ENCODE peak calls at places on chromosomes 11 and 22, in five cellular contexts. G is upper lobe of right lung; R is spleen; F is aorta; P is effector memory CD4-positive, alpha-beta T cell. M is an unnamed sample.

GRCh38 chr22:30582051-30582450 is 7.6 kb upstream of the GAL3ST1 start:
- DNase-seq in G (no peak), R (no peak), F (no peak), P (no peak), M (no peak)

GRCh38 chr11:110991621-110992355 is 253.7 kb upstream of the POU2AF2 start:
- DNase-seq in G (no peak), R (no peak), F (no peak), P (no peak), M (no peak)

GRCh38 chr11:128336203-128336602 is 251.2 kb downstream of the ETS1 start:
- DNase-seq in G (no peak), R (peak; percentile 88), F (peak; percentile 83), P (no peak), M (no peak)

GRCh38 chr11:36057372-36058045 is 113.6 kb downstream of the LDLRAD3 start:
- DNase-seq in G (no peak), R (no peak), F (no peak), P (no peak), M (no peak)

GRCh38 chr11:103464420-103464819 is 355.2 kb downstream of the DYNC2H1 start:
- DNase-seq in G (no peak), R (no peak), F (no peak), P (no peak), M (no peak)

GRCh38 chr11:76670475-76671235 is at the start of gene LRRC32:
- DNase-seq in G (peak; percentile 79), R (peak; percentile 89), F (peak; percentile 91), P (no peak), M (no peak)

GRCh38 chr22:42490244-42490832 is 29.3 kb downstream of the RRP7A start:
- DNase-seq in G (no peak), R (peak; percentile 19), F (no peak), P (no peak), M (no peak)

GRCh38 chr22:36682835-36683234 is 20.7 kb downstream of the CACNG2 start:
- DNase-seq in G (no peak), R (no peak), F (no peak), P (no peak), M (no peak)

GRCh38 chr22:33883561-33883960 is 36.7 kb downstream of the LARGE1 start:
- DNase-seq in G (no peak), R (no peak), F (no peak), P (no peak), M (no peak)

GRCh38 chr11:129283141-129283540 is 91.0 kb upstream of the ARHGAP32 start:
- DNase-seq in G (no peak), R (no peak), F (no peak), P (no peak), M (no peak)

GRCh38 chr22:37401861-37402506 is 25.3 kb downstream of the ELFN2 start:
- DNase-seq in G (no peak), R (no peak), F (no peak), P (no peak), M (no peak)

GRCh38 chr22:43446037-43446803 is 34.4 kb downstream of the MPPED1 start:
- DNase-seq in G (peak; percentile 36), R (peak; percentile 15), F (no peak), P (no peak), M (no peak)

GRCh38 chr11:85955531-85955930 is 100.3 kb downstream of the CCDC83 start:
- DNase-seq in G (no peak), R (no peak), F (no peak), P (no peak), M (no peak)

GRCh38 chr22:32686354-32686753 is 115.2 kb upstream of the TIMP3 start:
- DNase-seq in G (no peak), R (no peak), F (no peak), P (no peak), M (no peak)

GRCh38 chr11:126595560-126595959 is 240.1 kb downstream of the ST3GAL4 start:
- DNase-seq in G (no peak), R (peak; percentile 32), F (peak; percentile 26), P (no peak), M (no peak)

GRCh38 chr11:5336331-5336730 is 7.0 kb downstream of the OR51B5 start:
- DNase-seq in G (no peak), R (no peak), F (no peak), P (no peak), M (no peak)

GRCh38 chr11:66106786-66107599 is 36.9 kb downstream of the PACS1 start:
- DNase-seq in G (no peak), R (no peak), F (no peak), P (no peak), M (no peak)

GRCh38 chr11:2940930-2941821 is 12.0 kb upstream of the PHLDA2 start:
- DNase-seq in G (peak; percentile 64), R (peak; percentile 74), F (no peak), P (no peak), M (no peak)

GRCh38 chr11:23233075-23233474 is 372.8 kb upstream of the CCDC179 start:
- DNase-seq in G (no peak), R (no peak), F (no peak), P (no peak), M (no peak)

GRCh38 chr11:112697371-112697770 is 263.8 kb upstream of the NCAM1 start:
- DNase-seq in G (no peak), R (no peak), F (no peak), P (no peak), M (no peak)

GRCh38 chr11:126053340-126054286 is 9.1 kb downstream of the CDON start:
- DNase-seq in G (no peak), R (no peak), F (no peak), P (no peak), M (no peak)

GRCh38 chr11:77381749-77382693 is 80.5 kb upstream of the GDPD4 start:
- DNase-seq in G (no peak), R (no peak), F (no peak), P (no peak), M (no peak)

GRCh38 chr22:31173386-31174145 is 13.6 kb downstream of the RNF185 start:
- DNase-seq in G (no peak), R (no peak), F (no peak), P (no peak), M (no peak)

GRCh38 chr11:39174965-39175364 is 2284.5 kb downstream of the LRRC4C start:
- DNase-seq in G (no peak), R (no peak), F (no peak), P (no peak), M (no peak)

DNA sequence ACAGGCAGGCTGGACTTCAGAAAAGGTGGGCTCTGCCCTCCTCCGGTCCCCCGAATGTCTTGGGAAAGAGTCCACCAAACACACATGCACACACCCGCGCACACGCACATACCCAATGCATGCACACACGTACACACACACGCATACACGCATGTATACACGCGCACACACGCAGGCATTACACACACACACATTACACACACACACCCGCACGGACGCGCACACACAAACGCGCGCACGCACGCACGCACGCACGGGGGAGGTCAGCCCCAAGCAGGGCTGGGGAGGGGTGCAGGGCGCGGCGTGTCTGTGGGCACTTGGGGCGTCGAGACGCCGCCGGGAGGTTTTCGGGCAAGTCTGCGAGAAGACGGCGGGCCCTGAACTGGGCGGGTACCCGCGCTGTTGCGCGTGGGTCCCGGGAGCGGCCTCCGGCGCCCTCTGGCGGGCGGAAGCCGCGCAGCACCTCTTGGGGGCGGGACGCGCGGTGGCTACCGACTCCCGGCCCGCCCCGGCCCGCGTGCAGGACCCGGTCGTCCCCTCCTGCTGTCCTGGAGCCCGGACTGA is 3.5 kb downstream of the SEPTIN5 start:
- DNase-seq in G (peak; percentile 89), R (peak; percentile 96), F (peak; percentile 95), P (peak; percentile 61), M (peak; percentile 90)
- H3K27ac ChIP-seq in G (no peak overlapping the region), R (peak overlapping the region; percentile 63), F (no peak overlapping the region), P (no peak overlapping the region), M (no peak overlapping the region)

DNA sequence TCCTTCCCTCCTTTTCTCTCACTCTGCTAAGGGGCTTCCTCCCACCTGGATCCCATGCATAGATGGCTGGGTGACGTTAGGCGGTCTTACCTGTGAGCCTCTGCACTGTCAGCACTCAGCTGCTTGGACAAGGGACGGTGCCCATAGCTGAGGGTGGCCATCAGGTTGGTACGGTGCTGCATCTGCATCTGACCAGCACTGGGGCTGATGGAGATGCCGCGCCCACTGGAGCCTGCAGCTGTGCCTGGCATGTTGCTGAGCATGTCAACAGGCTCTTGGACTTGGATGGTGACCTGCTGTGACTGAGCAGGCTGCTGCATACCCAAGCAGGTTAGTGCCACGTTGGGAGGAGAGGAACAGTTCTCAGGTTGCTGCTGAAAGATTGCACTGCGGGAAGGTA is 21.8 kb upstream of the APOA1 start:
- DNase-seq in G (no peak), R (peak; percentile 63), F (no peak), P (no peak), M (no peak)
- H3K4me1 ChIP-seq in G (peaks cover 6% of the 10 kb centered on the region), R (peaks cover 21% of the 10 kb centered on the region), F (no peaks in the 10 kb centered on the region), P (peaks cover 22% of the 10 kb centered on the region), M (peaks cover 25% of the 10 kb centered on the region)

DNA sequence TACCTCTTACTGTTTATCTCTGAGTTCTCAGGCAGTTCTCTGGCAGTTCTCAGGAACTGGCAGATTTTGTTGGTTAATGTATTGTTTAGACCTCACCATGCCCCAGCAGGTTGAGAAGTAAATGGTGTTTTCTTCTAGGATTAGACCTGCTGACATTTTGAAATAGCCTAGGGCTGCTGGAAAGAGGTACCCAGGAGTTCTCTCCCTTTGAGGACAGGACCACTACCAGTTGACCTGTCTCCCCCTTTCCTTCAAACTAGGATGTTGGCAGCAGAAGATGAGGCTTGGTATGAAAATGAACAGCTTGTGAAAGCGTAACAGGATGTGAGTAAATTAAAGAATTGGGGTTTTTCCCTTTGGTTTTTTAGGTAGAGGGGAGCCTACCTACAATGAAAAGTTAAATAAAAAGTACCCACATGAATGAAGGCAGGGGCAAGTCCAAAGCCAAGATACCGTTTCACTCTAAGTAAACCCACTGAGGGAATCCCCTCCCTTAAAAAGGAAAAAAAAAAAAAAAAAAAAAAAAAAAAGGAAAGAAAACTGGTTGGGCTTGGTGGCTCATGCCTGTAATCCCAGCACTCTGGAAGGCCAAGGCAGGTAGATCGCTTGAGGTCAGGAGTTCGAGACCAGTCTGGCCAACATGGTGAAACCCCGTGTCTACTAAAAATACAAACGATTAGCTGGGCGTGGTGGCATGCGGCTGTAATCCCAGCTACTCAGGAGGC is 96.2 kb downstream of the PDHX start:
- DNase-seq in G (no peak), R (no peak), F (no peak), P (peak; percentile 17), M (peak; percentile 36)
- H3K27ac ChIP-seq in G (no peak overlapping the region), R (peak overlapping the region; percentile 37), F (no peak overlapping the region), P (peak overlapping the region; percentile 88), M (peak overlapping the region; percentile 61)

DNA sequence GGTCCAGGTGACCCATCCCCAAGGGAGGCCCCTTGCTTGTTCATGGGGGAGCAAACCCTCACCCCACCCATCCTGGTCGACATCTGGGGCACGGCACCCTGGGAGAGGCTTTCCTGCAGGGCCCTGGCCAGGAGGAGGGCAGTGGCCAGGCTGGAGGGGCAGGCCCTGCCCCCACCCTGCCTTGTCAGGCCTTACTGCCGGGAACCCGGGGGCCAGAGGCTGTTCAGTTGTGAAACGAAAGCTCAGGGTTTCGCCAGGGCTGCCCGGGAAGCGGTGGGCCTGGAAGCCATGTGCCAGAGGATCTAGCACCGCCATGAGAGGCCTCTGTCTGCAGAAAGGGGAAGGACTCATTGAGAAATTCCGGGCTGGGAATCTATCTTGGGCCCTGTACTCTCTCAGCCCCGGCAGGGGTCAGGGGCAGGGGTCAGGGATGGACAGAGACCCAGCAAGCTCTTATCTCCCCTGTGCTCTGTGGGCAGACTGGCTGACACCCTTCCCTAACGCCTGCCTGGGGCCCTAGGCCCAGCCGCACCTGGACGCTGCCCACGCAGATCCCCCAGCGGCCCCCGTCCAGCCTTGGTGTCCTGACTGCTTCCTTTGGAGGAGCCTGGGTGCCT is 6.3 kb downstream of the PIM3 start:
- DNase-seq in G (peak; percentile 90), R (peak; percentile 91), F (peak; percentile 83), P (no peak), M (no peak)
- H3K4me1 ChIP-seq in G (peaks cover 69% of the 10 kb centered on the region), R (peaks cover 100% of the 10 kb centered on the region), F (no peaks in the 10 kb centered on the region), P (peaks cover 41% of the 10 kb centered on the region), M (peaks cover 31% of the 10 kb centered on the region)

M was measured in naive thymus-derived CD4-positive, alpha-beta T cell.